ENCODE peak calls at places on chromosome 22, in seven cellular contexts. One of them, this sample, is unnamed.

GRCh38 chr22:22684605-22685561 is 40.5 kb downstream of the GGTLC2 start:
- DNase-seq in ascending aorta: no peak
- DNase-seq in AG04449: peak
- DNase-seq in chondrocyte: no peak
- DNase-seq in Peyer's patch: peak
- DNase-seq in HFFc6: peak
- DNase-seq in dorsolateral prefrontal cortex: peak
- DNase-seq in this sample: peak

GRCh38 chr22:44381761-44382454 is 69.2 kb upstream of the SHISAL1 start:
- DNase-seq in ascending aorta: no peak
- DNase-seq in AG04449: no peak
- DNase-seq in chondrocyte: peak
- DNase-seq in Peyer's patch: no peak
- DNase-seq in HFFc6: no peak
- DNase-seq in dorsolateral prefrontal cortex: no peak
- DNase-seq in this sample: no peak

GRCh38 chr22:44965171-44965570 is 44.6 kb downstream of the PHF21B start:
- DNase-seq in ascending aorta: no peak
- DNase-seq in AG04449: no peak
- DNase-seq in chondrocyte: no peak
- DNase-seq in Peyer's patch: no peak
- DNase-seq in HFFc6: no peak
- DNase-seq in dorsolateral prefrontal cortex: no peak
- DNase-seq in this sample: no peak

GRCh38 chr22:44151661-44152060 is 29.1 kb upstream of the PARVG start:
- DNase-seq in ascending aorta: no peak
- DNase-seq in AG04449: no peak
- DNase-seq in chondrocyte: no peak
- DNase-seq in Peyer's patch: no peak
- DNase-seq in HFFc6: peak
- DNase-seq in dorsolateral prefrontal cortex: no peak
- DNase-seq in this sample: peak

GRCh38 chr22:23494593-23495266 is 85.4 kb downstream of the IGLL1 start:
- DNase-seq in ascending aorta: no peak
- DNase-seq in AG04449: no peak
- DNase-seq in chondrocyte: no peak
- DNase-seq in Peyer's patch: no peak
- DNase-seq in HFFc6: no peak
- DNase-seq in dorsolateral prefrontal cortex: no peak
- DNase-seq in this sample: no peak

GRCh38 chr22:48741540-48741939 is 1086.1 kb downstream of the BRD1 start:
- DNase-seq in ascending aorta: no peak
- DNase-seq in AG04449: no peak
- DNase-seq in chondrocyte: peak
- DNase-seq in Peyer's patch: peak
- DNase-seq in HFFc6: no peak
- DNase-seq in dorsolateral prefrontal cortex: no peak
- DNase-seq in this sample: no peak

GRCh38 chr22:19710020-19710768 is 4.1 kb upstream of the SEPTIN5 start:
- DNase-seq in ascending aorta: no peak
- DNase-seq in AG04449: no peak
- DNase-seq in chondrocyte: no peak
- DNase-seq in Peyer's patch: no peak
- DNase-seq in HFFc6: no peak
- DNase-seq in dorsolateral prefrontal cortex: no peak
- DNase-seq in this sample: no peak

GRCh38 chr22:25076281-25076680 is 123.4 kb upstream of the CRYBB3 start:
- DNase-seq in ascending aorta: no peak
- DNase-seq in AG04449: no peak
- DNase-seq in chondrocyte: no peak
- DNase-seq in Peyer's patch: no peak
- DNase-seq in HFFc6: no peak
- DNase-seq in dorsolateral prefrontal cortex: no peak
- DNase-seq in this sample: no peak

GRCh38 chr22:44131412-44131811 is 49.3 kb upstream of the PARVG start:
- DNase-seq in ascending aorta: no peak
- DNase-seq in AG04449: no peak
- DNase-seq in chondrocyte: no peak
- DNase-seq in Peyer's patch: no peak
- DNase-seq in HFFc6: no peak
- DNase-seq in dorsolateral prefrontal cortex: no peak
- DNase-seq in this sample: no peak

GRCh38 chr22:43239102-43239875 is 52.4 kb upstream of the TTLL12 start:
- DNase-seq in ascending aorta: no peak
- DNase-seq in AG04449: no peak
- DNase-seq in chondrocyte: no peak
- DNase-seq in Peyer's patch: no peak
- DNase-seq in HFFc6: no peak
- DNase-seq in dorsolateral prefrontal cortex: no peak
- DNase-seq in this sample: no peak

GRCh38 chr22:32308191-32308590 is 49.5 kb upstream of the RFPL3 start:
- DNase-seq in ascending aorta: no peak
- DNase-seq in AG04449: no peak
- DNase-seq in chondrocyte: no peak
- DNase-seq in Peyer's patch: no peak
- DNase-seq in HFFc6: no peak
- DNase-seq in dorsolateral prefrontal cortex: no peak
- DNase-seq in this sample: no peak

GRCh38 chr22:43535336-43535735 is 123.5 kb downstream of the MPPED1 start:
- DNase-seq in ascending aorta: no peak
- DNase-seq in AG04449: no peak
- DNase-seq in chondrocyte: no peak
- DNase-seq in Peyer's patch: peak
- DNase-seq in HFFc6: no peak
- DNase-seq in dorsolateral prefrontal cortex: no peak
- DNase-seq in this sample: no peak

GRCh38 chr22:32144875-32145274 is 14.2 kb downstream of the C22orf42 start:
- DNase-seq in ascending aorta: no peak
- DNase-seq in AG04449: no peak
- DNase-seq in chondrocyte: no peak
- DNase-seq in Peyer's patch: no peak
- DNase-seq in HFFc6: no peak
- DNase-seq in dorsolateral prefrontal cortex: no peak
- DNase-seq in this sample: no peak

GRCh38 chr22:19852177-19852781 is 2.4 kb downstream of the GNB1L start:
- DNase-seq in ascending aorta: no peak
- DNase-seq in AG04449: no peak
- DNase-seq in chondrocyte: no peak
- DNase-seq in Peyer's patch: no peak
- DNase-seq in HFFc6: no peak
- DNase-seq in dorsolateral prefrontal cortex: peak
- DNase-seq in this sample: no peak

GRCh38 chr22:23183107-23183698 is 2.9 kb downstream of the BCR start:
- DNase-seq in ascending aorta: no peak
- DNase-seq in AG04449: no peak
- DNase-seq in chondrocyte: no peak
- DNase-seq in Peyer's patch: peak
- DNase-seq in HFFc6: no peak
- DNase-seq in dorsolateral prefrontal cortex: peak
- DNase-seq in this sample: peak

GRCh38 chr22:24217384-24217783 is 27.5 kb downstream of the GGT5 start:
- DNase-seq in ascending aorta: no peak
- DNase-seq in AG04449: no peak
- DNase-seq in chondrocyte: no peak
- DNase-seq in Peyer's patch: no peak
- DNase-seq in HFFc6: no peak
- DNase-seq in dorsolateral prefrontal cortex: no peak
- DNase-seq in this sample: no peak

GRCh38 chr22:49132009-49132408 is 695.7 kb downstream of the BRD1 start:
- DNase-seq in ascending aorta: no peak
- DNase-seq in AG04449: no peak
- DNase-seq in chondrocyte: no peak
- DNase-seq in Peyer's patch: no peak
- DNase-seq in HFFc6: no peak
- DNase-seq in dorsolateral prefrontal cortex: no peak
- DNase-seq in this sample: no peak

GRCh38 chr22:24482586-24482985 is 12.5 kb upstream of the UPB1 start:
- DNase-seq in ascending aorta: no peak
- DNase-seq in AG04449: no peak
- DNase-seq in chondrocyte: no peak
- DNase-seq in Peyer's patch: no peak
- DNase-seq in HFFc6: peak
- DNase-seq in dorsolateral prefrontal cortex: no peak
- DNase-seq in this sample: peak

GRCh38 chr22:25067851-25068421 is 115.4 kb downstream of the KIAA1671 start:
- DNase-seq in ascending aorta: peak
- DNase-seq in AG04449: no peak
- DNase-seq in chondrocyte: no peak
- DNase-seq in Peyer's patch: peak
- DNase-seq in HFFc6: no peak
- DNase-seq in dorsolateral prefrontal cortex: peak
- DNase-seq in this sample: no peak

GRCh38 chr22:27642104-27642800 is 159.3 kb downstream of the MN1 start:
- DNase-seq in ascending aorta: no peak
- DNase-seq in AG04449: no peak
- DNase-seq in chondrocyte: peak
- DNase-seq in Peyer's patch: no peak
- DNase-seq in HFFc6: no peak
- DNase-seq in dorsolateral prefrontal cortex: peak
- DNase-seq in this sample: no peak

GRCh38 chr22:50250555-50251471 is at the start of gene HDAC10:
- DNase-seq in ascending aorta: no peak
- DNase-seq in AG04449: no peak
- DNase-seq in chondrocyte: no peak
- DNase-seq in Peyer's patch: peak
- DNase-seq in HFFc6: peak
- DNase-seq in dorsolateral prefrontal cortex: no peak
- DNase-seq in this sample: no peak

GRCh38 chr22:23259916-23260644 is 79.8 kb downstream of the BCR start:
- DNase-seq in ascending aorta: no peak
- DNase-seq in AG04449: no peak
- DNase-seq in chondrocyte: no peak
- DNase-seq in Peyer's patch: no peak
- DNase-seq in HFFc6: no peak
- DNase-seq in dorsolateral prefrontal cortex: no peak
- DNase-seq in this sample: no peak

DNA sequence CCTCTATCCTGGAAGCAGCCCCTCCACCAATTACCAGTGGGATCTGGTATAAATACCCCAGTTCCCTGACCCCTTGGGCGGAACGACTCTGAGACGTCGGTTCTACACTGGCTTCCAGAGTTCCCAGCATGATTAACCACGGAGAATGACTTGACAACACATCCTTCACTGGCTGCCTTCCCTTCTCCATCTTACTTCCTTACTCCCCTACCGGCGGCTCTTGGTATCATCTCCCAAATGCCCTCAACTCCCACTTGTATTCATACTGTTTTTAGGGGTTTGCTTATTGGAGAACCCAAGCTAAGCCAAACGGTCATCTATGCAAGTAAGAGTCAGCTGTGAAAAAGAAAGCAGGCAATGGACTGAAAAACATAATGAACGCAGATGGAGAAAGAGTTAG is 56.1 kb downstream of the APOL3 start:
- DNase-seq in ascending aorta: no peak
- DNase-seq in AG04449: no peak
- DNase-seq in chondrocyte: peak
- DNase-seq in Peyer's patch: no peak
- DNase-seq in HFFc6: no peak
- DNase-seq in dorsolateral prefrontal cortex: no peak
- DNase-seq in this sample: no peak
- TF ChIP-seq CTCF in ascending aorta: no peak
- TF ChIP-seq CTCF in AG04449: no peak
- TF ChIP-seq CTCF in chondrocyte: no peak
- TF ChIP-seq CTCF in Peyer's patch: no peak
- TF ChIP-seq CTCF in HFFc6: no peak
- TF ChIP-seq CTCF in dorsolateral prefrontal cortex: no peak
- TF ChIP-seq CTCF in this sample: no peak

GRCh38 chr22:41197046-41197807 is 7.9 kb upstream of the L3MBTL2 start:
- DNase-seq in ascending aorta: no peak
- DNase-seq in AG04449: no peak
- DNase-seq in chondrocyte: peak
- DNase-seq in Peyer's patch: peak
- DNase-seq in HFFc6: peak
- DNase-seq in dorsolateral prefrontal cortex: peak
- DNase-seq in this sample: no peak
- TF ChIP-seq CTCF in ascending aorta: peak
- TF ChIP-seq CTCF in AG04449: peak
- TF ChIP-seq CTCF in chondrocyte: peak
- TF ChIP-seq CTCF in Peyer's patch: no peak
- TF ChIP-seq CTCF in HFFc6: no peak
- TF ChIP-seq CTCF in dorsolateral prefrontal cortex: no peak
- TF ChIP-seq CTCF in this sample: peak

DNA sequence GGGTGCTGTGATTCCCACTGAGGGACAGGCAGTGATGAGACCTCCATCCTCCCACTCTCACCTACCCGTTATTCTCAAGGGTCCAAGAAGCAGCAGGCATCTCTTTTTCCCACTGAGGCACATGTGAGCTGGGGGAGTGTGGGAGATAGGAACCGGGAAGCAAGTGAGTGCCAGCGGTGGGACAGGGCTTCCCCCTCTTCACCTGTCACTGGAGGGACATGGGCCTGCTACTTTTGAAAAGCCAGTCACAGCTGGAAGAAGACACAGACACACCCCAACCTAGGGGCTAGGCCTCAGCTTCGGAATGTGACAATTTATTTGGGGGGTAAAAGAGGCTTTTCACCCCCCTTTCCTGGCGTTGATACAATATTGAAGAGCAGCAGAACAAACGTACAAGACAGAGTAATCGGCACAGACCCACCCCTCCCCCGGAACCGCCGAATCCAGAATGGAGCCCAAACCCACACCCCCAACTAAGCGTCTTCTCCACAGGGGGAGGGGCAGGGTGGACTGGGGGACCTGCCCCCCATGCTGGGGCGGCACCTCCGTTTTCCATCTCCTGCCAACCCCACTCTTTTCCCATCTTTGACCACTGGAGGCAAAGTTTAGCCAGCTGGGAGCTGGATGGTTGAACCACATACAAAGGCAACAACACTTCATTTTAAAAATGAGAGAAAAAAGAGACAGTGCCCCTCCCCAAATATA is 10.7 kb downstream of the CBX6 start:
- DNase-seq in ascending aorta: no peak
- DNase-seq in AG04449: no peak
- DNase-seq in chondrocyte: no peak
- DNase-seq in Peyer's patch: no peak
- DNase-seq in HFFc6: peak
- DNase-seq in dorsolateral prefrontal cortex: no peak
- DNase-seq in this sample: no peak
- TF ChIP-seq CTCF in ascending aorta: no peak
- TF ChIP-seq CTCF in AG04449: peak
- TF ChIP-seq CTCF in chondrocyte: peak
- TF ChIP-seq CTCF in Peyer's patch: no peak
- TF ChIP-seq CTCF in HFFc6: peak
- TF ChIP-seq CTCF in dorsolateral prefrontal cortex: no peak
- TF ChIP-seq CTCF in this sample: peak

DNA sequence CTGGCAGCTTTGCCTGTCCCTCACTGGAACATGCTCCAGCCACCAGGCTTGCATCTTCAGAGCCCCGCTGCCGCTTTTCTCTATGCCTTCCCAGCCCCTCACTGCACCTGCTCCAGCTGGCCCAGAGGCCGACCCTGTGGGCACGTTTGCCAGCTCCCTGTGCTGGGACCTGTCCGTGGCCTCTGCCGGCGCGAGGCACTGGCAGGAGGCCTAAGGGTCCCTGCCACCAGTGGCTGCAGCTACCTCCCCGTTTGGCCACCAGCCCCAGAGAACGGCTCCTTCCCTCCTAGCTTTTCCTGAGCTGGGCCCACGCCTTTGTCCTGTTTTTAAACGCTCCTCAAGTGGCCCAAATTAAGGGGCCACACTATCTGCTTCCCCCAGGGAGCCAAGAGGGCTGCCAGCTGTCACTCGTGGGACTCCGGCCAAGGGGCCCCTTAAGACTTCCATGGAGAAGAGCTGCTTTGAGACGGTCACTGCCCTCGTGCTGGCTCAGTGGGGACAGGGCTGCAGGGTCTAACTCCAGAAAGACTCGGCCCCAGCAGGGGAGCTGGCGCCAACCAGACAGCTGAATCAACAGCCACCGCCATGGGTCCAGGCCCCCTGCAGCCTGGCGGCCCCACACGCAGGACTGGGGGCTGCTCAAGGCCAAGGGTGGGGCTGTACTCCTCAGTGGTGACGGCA is 24.6 kb upstream of the WNT7B start:
- DNase-seq in ascending aorta: no peak
- DNase-seq in AG04449: no peak
- DNase-seq in chondrocyte: peak
- DNase-seq in Peyer's patch: no peak
- DNase-seq in HFFc6: no peak
- DNase-seq in dorsolateral prefrontal cortex: no peak
- DNase-seq in this sample: no peak
- TF ChIP-seq CTCF in ascending aorta: no peak
- TF ChIP-seq CTCF in AG04449: no peak
- TF ChIP-seq CTCF in chondrocyte: no peak
- TF ChIP-seq CTCF in Peyer's patch: no peak
- TF ChIP-seq CTCF in HFFc6: no peak
- TF ChIP-seq CTCF in dorsolateral prefrontal cortex: no peak
- TF ChIP-seq CTCF in this sample: no peak